ENCODE peak calls at places on chromosome 13, in five cellular contexts. Y, G, I, H and F are unnamed samples.
A peak's percentile ranks its signal among the peaks of the same experiment; 100 is the strongest.

GRCh38 chr13:26557051-26557392 is 461 bp upstream of the WASF3 start:
- DNase-seq in H (no peak), I (no peak), G (no peak), Y (no peak), F (no peak)

GRCh38 chr13:59269476-59269875 is 894.3 kb downstream of the DIAPH3 start:
- DNase-seq in I (peak; percentile 0), Y (no peak), H (no peak), G (peak; percentile 77), F (peak; percentile 76)

GRCh38 chr13:98910501-98910951 is 67.3 kb downstream of the DOCK9 start:
- DNase-seq in G (peak; percentile 74), Y (peak; percentile 10), H (no peak), I (peak; percentile 86), F (peak; percentile 92)

GRCh38 chr13:98576963-98577822 is at the start of gene STK24:
- DNase-seq in G (peak; percentile 84), H (peak; percentile 94), I (peak; percentile 66), Y (peak; percentile 80), F (peak; percentile 82)

GRCh38 chr13:78286748-78287147 is 316.6 kb downstream of the POU4F1 start:
- DNase-seq in H (no peak), I (no peak), G (no peak), Y (no peak), F (no peak)

GRCh38 chr13:94154362-94154761 is 325.1 kb downstream of the DCT start:
- DNase-seq in G (peak; percentile 74), Y (no peak), I (peak; percentile 32), H (no peak), F (no peak)

GRCh38 chr13:56988543-56988942 is 152.2 kb upstream of the PRR20A start:
- DNase-seq in H (no peak), Y (no peak), I (no peak), G (no peak), F (no peak)

GRCh38 chr13:35470671-35471465 is 5.6 kb downstream of the MAB21L1 start:
- DNase-seq in H (peak; percentile 70), I (no peak), Y (no peak), G (peak; percentile 48), F (peak; percentile 76)

GRCh38 chr13:21637296-21637695 is 33.3 kb upstream of the MICU2 start:
- DNase-seq in H (peak; percentile 76), G (peak; percentile 14), I (peak; percentile 99), Y (no peak), F (peak; percentile 76)

GRCh38 chr13:26929971-26930730 is 169.6 kb upstream of the GPR12 start:
- DNase-seq in Y (peak; percentile 30), H (peak; percentile 90), I (peak; percentile 28), G (peak; percentile 77), F (peak; percentile 48)

GRCh38 chr13:99404005-99404755 is 97.0 kb upstream of the GPR183 start:
- DNase-seq in I (peak; percentile 59), Y (no peak), G (no peak), H (peak; percentile 11), F (no peak)

GRCh38 chr13:45410466-45410865 is 7.7 kb downstream of the SLC25A30 start:
- DNase-seq in Y (no peak), G (no peak), H (no peak), I (no peak), F (no peak)

GRCh38 chr13:74466015-74466414 is 331.8 kb upstream of the KLF12 start:
- DNase-seq in I (no peak), G (no peak), H (no peak), Y (no peak), F (no peak)

GRCh38 chr13:60519496-60519895 is 122.5 kb downstream of the TDRD3 start:
- DNase-seq in Y (no peak), H (no peak), G (no peak), I (no peak), F (no peak)

GRCh38 chr13:33205804-33206221 is 79.7 kb downstream of the STARD13 start:
- DNase-seq in H (no peak), Y (no peak), I (no peak), G (peak; percentile 33), F (no peak)

GRCh38 chr13:51585696-51586095 is 1.4 kb downstream of the WDFY2 start:
- DNase-seq in G (peak; percentile 25), Y (no peak), I (peak; percentile 72), H (no peak), F (peak; percentile 50)

DNA sequence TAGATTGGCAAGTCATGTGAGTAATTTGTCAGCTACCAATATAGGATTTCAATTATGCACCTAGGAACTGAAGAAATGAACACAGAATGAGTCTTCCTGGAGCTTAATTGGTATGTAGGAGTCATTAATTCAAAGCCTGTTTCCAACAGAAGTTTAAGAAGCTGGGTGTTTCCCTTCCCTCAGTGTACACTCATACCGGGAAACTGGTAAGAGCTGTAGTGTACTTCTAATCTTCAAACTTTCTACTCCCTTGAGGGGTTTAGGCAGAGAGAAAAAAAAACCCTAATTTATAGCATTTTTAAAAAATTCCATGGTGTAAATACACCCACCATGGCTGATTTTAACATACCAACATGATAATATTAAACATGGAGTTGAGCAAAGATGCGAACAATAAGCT is 665.7 kb upstream of the SLITRK5 start:
- DNase-seq in I (no peak), H (no peak), G (no peak), Y (no peak), F (no peak)
- H3K27me3 ChIP-seq in I (no peaks in the 10 kb centered on the region), H (no peaks in the 10 kb centered on the region), G (no peaks in the 10 kb centered on the region), Y (no peaks in the 10 kb centered on the region), F (no peaks in the 10 kb centered on the region)

GRCh38 chr13:25169356-25169755 is 2.7 kb downstream of the AMER2 start:
- DNase-seq in G (no peak), I (no peak), Y (no peak), H (no peak), F (no peak)
- H3K27me3 ChIP-seq in G (peaks cover 74% of the 10 kb centered on the region), I (peaks cover 39% of the 10 kb centered on the region), Y (no peaks in the 10 kb centered on the region), H (peaks cover 72% of the 10 kb centered on the region), F (peaks cover 56% of the 10 kb centered on the region)

DNA sequence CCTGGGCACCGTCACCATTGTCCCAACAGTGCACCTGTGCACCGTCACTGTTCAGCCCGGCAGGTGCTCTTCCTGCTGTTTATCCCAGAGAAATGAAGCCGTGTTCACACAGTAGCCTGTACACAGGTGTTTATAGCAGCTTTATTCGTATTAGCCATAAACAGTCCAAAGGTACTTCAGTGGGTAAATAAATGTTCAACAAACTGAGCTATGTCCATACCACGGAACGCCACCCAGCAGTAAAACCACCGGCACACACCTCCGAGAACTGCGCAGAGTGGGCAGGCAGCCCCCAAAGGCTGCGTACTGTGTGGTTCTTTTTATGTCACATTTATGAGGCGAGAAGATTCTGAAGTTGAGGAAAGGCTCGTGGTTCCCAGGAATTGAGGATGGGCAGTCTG is 44.9 kb upstream of the DCUN1D2 start:
- DNase-seq in Y (no peak), H (peak; percentile 19), G (no peak), I (no peak), F (no peak)
- H3K27me3 ChIP-seq in Y (no peaks in the 10 kb centered on the region), H (no peaks in the 10 kb centered on the region), G (no peaks in the 10 kb centered on the region), I (no peaks in the 10 kb centered on the region), F (no peaks in the 10 kb centered on the region)

GRCh38 chr13:20146381-20146780 is 14.5 kb downstream of the GJA3 start:
- DNase-seq in Y (no peak), H (no peak), G (no peak), I (no peak), F (no peak)
- H3K27me3 ChIP-seq in Y (no peaks in the 10 kb centered on the region), H (peaks cover 89% of the 10 kb centered on the region), G (no peaks in the 10 kb centered on the region), I (no peaks in the 10 kb centered on the region), F (no peaks in the 10 kb centered on the region)

DNA sequence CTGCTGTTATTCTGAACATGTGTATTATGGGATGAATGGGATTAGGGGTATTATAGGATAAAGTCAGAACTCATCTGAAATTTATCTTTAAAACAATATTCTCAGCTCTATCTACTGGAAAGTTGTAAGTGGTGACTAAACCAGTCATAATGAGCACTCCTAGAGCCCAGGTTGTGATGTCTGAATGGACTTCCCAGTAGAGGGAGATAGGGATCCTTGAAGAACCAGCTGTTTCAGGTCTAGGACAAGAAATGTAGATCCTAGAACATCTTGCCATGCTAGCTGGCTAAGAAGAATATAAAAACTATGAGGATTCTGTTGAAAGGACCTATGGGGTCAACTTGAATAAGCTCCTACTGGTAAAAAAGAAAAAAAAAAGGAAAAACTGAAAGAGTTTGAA is 310.8 kb downstream of the SLC7A1 start:
- DNase-seq in G (no peak), Y (no peak), I (no peak), H (no peak), F (no peak)
- H3K27me3 ChIP-seq in G (peaks cover 8% of the 10 kb centered on the region), Y (no peaks in the 10 kb centered on the region), I (no peaks in the 10 kb centered on the region), H (peaks cover 6% of the 10 kb centered on the region), F (peaks cover 3% of the 10 kb centered on the region)